ENCODE peak calls at places on chromosomes 12 and 14, in five cellular contexts. V is suprapubic skin, Q is breast epithelium, H is HCT116, K is spleen. X is an unnamed sample.
A peak's percentile ranks its signal among the peaks of the same experiment; 100 is the strongest.

GRCh38 chr14:25607095-25607657 is 557.2 kb upstream of the STXBP6 start:
- DNase-seq in V (no peak), Q (no peak), H (no peak), K (no peak), X (no peak)

GRCh38 chr12:120394483-120395367 is 25.8 kb upstream of the MSI1 start:
- DNase-seq in V (no peak), Q (peak; percentile 89), H (no peak), K (no peak), X (no peak)

GRCh38 chr12:116806845-116807440 is 68.8 kb downstream of the RNFT2 start:
- DNase-seq in V (no peak), Q (no peak), H (no peak), K (peak; percentile 43), X (no peak)

GRCh38 chr12:103326190-103326589 is 169.6 kb downstream of the C12orf42 start:
- DNase-seq in V (no peak), Q (no peak), H (peak; percentile 18), K (no peak), X (no peak)

GRCh38 chr12:114681149-114681849 is 2.7 kb downstream of the TBX3 start:
- DNase-seq in V (no peak), Q (no peak), H (no peak), K (no peak), X (no peak)

GRCh38 chr12:124506145-124506831 is 61.1 kb downstream of the NCOR2 start:
- DNase-seq in V (peak; percentile 95), Q (no peak), H (no peak), K (peak; percentile 90), X (peak; percentile 75)

GRCh38 chr12:63922446-63922845 is 77.9 kb downstream of the SRGAP1 start:
- DNase-seq in V (no peak), Q (no peak), H (peak; percentile 66), K (no peak), X (no peak)

GRCh38 chr12:65867428-65867827 is 43.1 kb downstream of the HMGA2 start:
- DNase-seq in V (no peak), Q (no peak), H (no peak), K (no peak), X (peak; percentile 40)

GRCh38 chr12:130339946-130340345 is 2.3 kb downstream of the PIWIL1 start:
- DNase-seq in V (no peak), Q (no peak), H (no peak), K (no peak), X (no peak)

GRCh38 chr12:66662729-66663128 is 16.1 kb downstream of the GRIP1 start:
- DNase-seq in V (no peak), Q (no peak), H (no peak), K (no peak), X (peak; percentile 91)

GRCh38 chr14:98953544-98954346 is 318.3 kb downstream of the BCL11B start:
- DNase-seq in V (peak; percentile 93), Q (peak; percentile 77), H (no peak), K (no peak), X (no peak)

GRCh38 chr12:11840350-11840749 is 190.9 kb downstream of the ETV6 start:
- DNase-seq in V (no peak), Q (no peak), H (no peak), K (no peak), X (peak; percentile 51)

GRCh38 chr12:12016284-12017100 is 54.2 kb upstream of the BCL2L14 start:
- DNase-seq in V (no peak), Q (no peak), H (no peak), K (no peak), X (no peak)

GRCh38 chr12:120015313-120015712 is 26.3 kb downstream of the BICDL1 start:
- DNase-seq in V (no peak), Q (no peak), H (no peak), K (no peak), X (no peak)

GRCh38 chr12:47838286-47838931 is 18.7 kb upstream of the HDAC7 start:
- DNase-seq in V (no peak), Q (no peak), H (peak; percentile 44), K (no peak), X (peak; percentile 41)

GRCh38 chr14:58296731-58297130 is 1.6 kb upstream of the ARID4A start:
- DNase-seq in V (no peak), Q (no peak), H (no peak), K (no peak), X (peak; percentile 33)

GRCh38 chr14:77808250-77808649 is 8.3 kb downstream of the ADCK1 start:
- DNase-seq in V (no peak), Q (no peak), H (no peak), K (no peak), X (no peak)

GRCh38 chr12:5716991-5717390 is 228.1 kb downstream of the ANO2 start:
- DNase-seq in V (no peak), Q (no peak), H (no peak), K (no peak), X (no peak)

GRCh38 chr12:82207556-82207955 is 150.6 kb downstream of the CCDC59 start:
- DNase-seq in V (no peak), Q (no peak), H (no peak), K (no peak), X (no peak)

GRCh38 chr14:68787235-68787727 is 5.6 kb downstream of the ZFP36L1 start:
- DNase-seq in V (peak; percentile 77), Q (no peak), H (no peak), K (peak; percentile 82), X (peak; percentile 22)

GRCh38 chr14:36069535-36069900 is 107.0 kb downstream of the PTCSC3 start:
- DNase-seq in V (no peak), Q (no peak), H (peak; percentile 62), K (no peak), X (peak; percentile 37)

GRCh38 chr12:2944401-2945047 is 14.7 kb upstream of the TEAD4 start:
- DNase-seq in V (no peak), Q (no peak), H (peak; percentile 34), K (peak; percentile 77), X (peak; percentile 51)

GRCh38 chr14:75229576-75229922 is 49.1 kb upstream of the FOS start:
- DNase-seq in V (no peak), Q (no peak), H (no peak), K (no peak), X (no peak)

GRCh38 chr12:1791104-1791927 is 29.0 kb upstream of the LRTM2 start:
- DNase-seq in V (no peak), Q (no peak), H (peak; percentile 38), K (peak; percentile 85), X (peak; percentile 74)

GRCh38 chr14:90781344-90781761 is 34.9 kb downstream of the TTC7B start:
- DNase-seq in V (peak; percentile 34), Q (no peak), H (no peak), K (no peak), X (no peak)

GRCh38 chr12:112261559-112261958 is 120.7 kb downstream of the HECTD4 start:
- DNase-seq in V (no peak), Q (no peak), H (peak; percentile 6), K (no peak), X (no peak)

GRCh38 chr14:59585891-59586554 is 9.4 kb upstream of the CCDC175 start:
- DNase-seq in V (no peak), Q (no peak), H (no peak), K (no peak), X (peak; percentile 11)

GRCh38 chr12:76422878-76423438 is 74.7 kb upstream of the BBS10 start:
- DNase-seq in V (no peak), Q (no peak), H (no peak), K (no peak), X (no peak)

GRCh38 chr12:104499668-104500328 is 43.0 kb downstream of the CHST11 start:
- DNase-seq in V (no peak), Q (no peak), H (no peak), K (no peak), X (no peak)

GRCh38 chr12:126772171-126772864 is 1494.7 kb upstream of the TMEM132C start:
- DNase-seq in V (no peak), Q (no peak), H (peak; percentile 93), K (no peak), X (no peak)

GRCh38 chr14:88322505-88323085 is 474 bp downstream of the KCNK10 start:
- DNase-seq in V (no peak), Q (no peak), H (no peak), K (no peak), X (no peak)
- H3K4me3 ChIP-seq in V (peak overlapping the region; percentile 46), Q (no peak overlapping the region), H (no peak overlapping the region), K (peak overlapping the region; percentile 22), X (no peak overlapping the region)

GRCh38 chr12:132447327-132447720 is 42.6 kb upstream of the FBRSL1 start:
- DNase-seq in V (no peak), Q (no peak), H (no peak), K (no peak), X (no peak)

GRCh38 chr12:132444957-132445883 is 44.7 kb upstream of the FBRSL1 start:
- DNase-seq in V (no peak), Q (no peak), H (no peak), K (peak; percentile 96), X (no peak)

GRCh38 chr12:132444283-132444682 is 45.7 kb upstream of the FBRSL1 start:
- DNase-seq in V (no peak), Q (no peak), H (no peak), K (peak; percentile 80), X (no peak)

GRCh38 chr12:132446535-132447326 is 43.2 kb upstream of the FBRSL1 start:
- DNase-seq in V (no peak), Q (no peak), H (no peak), K (no peak), X (no peak)

GRCh38 chr12:132445884-132446471 is 44.0 kb upstream of the FBRSL1 start:
- DNase-seq in V (no peak), Q (no peak), H (peak; percentile 93), K (peak; percentile 87), X (peak; percentile 57)
- TF ChIP-seq POLR2AphosphoS5 in V (no peak), Q (no peak), H (peak; percentile 63), K (peak; percentile 0), X (no peak)

GRCh38 chr14:96839251-96839650 is 42.1 kb downstream of the VRK1 start:
- DNase-seq in V (no peak), Q (no peak), H (no peak), K (no peak), X (no peak)
- H3K4me1 ChIP-seq in V (no peaks in the 10 kb centered on the region), Q (no peaks in the 10 kb centered on the region), H (no peaks in the 10 kb centered on the region), K (no peaks in the 10 kb centered on the region), X (no peaks in the 10 kb centered on the region)

GRCh38 chr12:57090924-57091632 is 2.2 kb downstream of the NAB2 start:
- DNase-seq in V (no peak), Q (no peak), H (no peak), K (no peak), X (no peak)
- H3K4me3 ChIP-seq in V (peak overlapping the region; percentile 74), Q (peak overlapping the region; percentile 86), H (no peak overlapping the region), K (peak overlapping the region; percentile 78), X (peak overlapping the region; percentile 86)

DNA sequence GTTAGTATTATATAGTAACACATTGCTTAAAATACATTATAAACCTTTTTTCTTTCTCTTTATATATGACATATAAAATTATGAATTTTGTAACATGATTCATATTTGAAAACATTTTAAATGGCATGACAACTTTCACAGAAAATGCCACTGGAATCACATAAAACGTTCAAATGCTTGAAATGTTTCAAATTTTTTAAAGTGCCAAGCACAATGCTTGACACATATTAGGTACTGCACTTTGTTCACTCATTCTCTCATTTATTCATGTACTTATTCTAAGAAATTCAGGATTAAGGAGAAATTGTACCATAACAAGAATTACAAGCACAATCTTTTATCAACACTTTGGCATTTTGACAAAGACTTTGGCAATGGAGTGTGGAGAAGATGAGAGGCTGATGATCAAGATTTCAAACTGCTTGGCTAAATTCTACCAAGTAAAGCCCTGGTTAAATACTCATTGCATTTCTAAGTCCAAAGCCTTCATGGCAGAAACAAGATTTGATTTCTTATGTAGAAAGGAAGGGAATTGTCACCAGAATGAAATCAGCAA is 232.2 kb downstream of the C12orf50 start:
- DNase-seq in V (no peak), Q (no peak), H (no peak), K (no peak), X (no peak)
- TF ChIP-seq POLR2AphosphoS5 in V (no peak), Q (no peak), H (no peak), K (no peak), X (no peak)

X was measured in endothelial cell of umbilical vein.